ENCODE peak calls at places on chromosomes 3 and 15, in nine cellular contexts. E, H, S, F, T, Z, B, V and W are unnamed samples.

GRCh38 chr3:8442993-8443670 is 58.5 kb upstream of the LMCD1 start:
- DNase-seq in E (no peak), H (no peak), S (no peak), F (no peak), T (no peak), Z (no peak), B (no peak), V (no peak), W (no peak)

GRCh38 chr3:177973241-177973840 is 562.9 kb upstream of the KCNMB2 start:
- DNase-seq in E (no peak), H (no peak), S (peak), F (no peak), T (no peak), Z (no peak), B (no peak), V (no peak), W (no peak)

GRCh38 chr15:83581381-83581780 is 72.5 kb upstream of the ADAMTSL3 start:
- DNase-seq in E (no peak), H (no peak), S (no peak), F (no peak), T (no peak), Z (no peak), B (no peak), V (no peak), W (no peak)

GRCh38 chr3:120796944-120797343 is 54.4 kb downstream of the GTF2E1 start:
- DNase-seq in E (no peak), H (no peak), S (no peak), F (no peak), T (no peak), Z (no peak), B (no peak), V (no peak), W (no peak)

GRCh38 chr15:90191795-90192494 is 9.2 kb upstream of the SEMA4B start:
- DNase-seq in E (peak), H (peak), S (no peak), F (no peak), T (peak), Z (peak), B (peak), V (peak), W (peak)

GRCh38 chr15:83926116-83926515 is 272.2 kb downstream of the ADAMTSL3 start:
- DNase-seq in E (no peak), H (no peak), S (peak), F (no peak), T (no peak), Z (no peak), B (no peak), V (no peak), W (no peak)

GRCh38 chr3:129625071-129625874 is 18.8 kb upstream of the PLXND1 start:
- DNase-seq in E (no peak), H (peak), S (no peak), F (no peak), T (peak), Z (no peak), B (no peak), V (no peak), W (peak)

GRCh38 chr3:153963012-153963411 is 158.2 kb upstream of the ARHGEF26 start:
- DNase-seq in E (no peak), H (no peak), S (no peak), F (no peak), T (no peak), Z (no peak), B (no peak), V (no peak), W (no peak)

GRCh38 chr3:45029216-45029615 is 3.1 kb downstream of the CLEC3B start:
- DNase-seq in E (no peak), H (no peak), S (no peak), F (no peak), T (no peak), Z (no peak), B (no peak), V (no peak), W (no peak)

GRCh38 chr15:66838671-66839239 is 136.7 kb downstream of the SMAD6 start:
- DNase-seq in E (no peak), H (no peak), S (peak), F (no peak), T (no peak), Z (no peak), B (no peak), V (no peak), W (no peak)

GRCh38 chr15:68640791-68641331 is 62.1 kb downstream of the CORO2B start:
- DNase-seq in E (peak), H (peak), S (no peak), F (no peak), T (peak), Z (no peak), B (no peak), V (peak), W (no peak)

GRCh38 chr3:25033407-25034029 is 394.5 kb upstream of the RARB start:
- DNase-seq in E (peak), H (no peak), S (peak), F (no peak), T (peak), Z (peak), B (peak), V (peak), W (peak)

GRCh38 chr15:48149858-48150257 is 28.2 kb downstream of the MYEF2 start:
- DNase-seq in E (no peak), H (no peak), S (peak), F (no peak), T (no peak), Z (no peak), B (no peak), V (no peak), W (no peak)

GRCh38 chr3:38586546-38587520 is 62.7 kb downstream of the SCN5A start:
- DNase-seq in E (no peak), H (peak), S (no peak), F (no peak), T (no peak), Z (peak), B (no peak), V (no peak), W (no peak)

GRCh38 chr3:150467381-150467780 is 59.3 kb downstream of the TSC22D2 start:
- DNase-seq in E (no peak), H (no peak), S (no peak), F (no peak), T (no peak), Z (no peak), B (no peak), V (no peak), W (no peak)

GRCh38 chr3:161548301-161548700 is 51.7 kb downstream of the OTOL1 start:
- DNase-seq in E (no peak), H (no peak), S (no peak), F (no peak), T (no peak), Z (no peak), B (no peak), V (no peak), W (no peak)

GRCh38 chr15:26007151-26007550 is 144.0 kb upstream of the ATP10A start:
- DNase-seq in E (no peak), H (no peak), S (no peak), F (no peak), T (no peak), Z (no peak), B (no peak), V (no peak), W (no peak)

GRCh38 chr3:108940568-108941285 is 13.0 kb downstream of the GUCA1C start:
- DNase-seq in E (no peak), H (no peak), S (no peak), F (no peak), T (no peak), Z (no peak), B (no peak), V (no peak), W (no peak)

GRCh38 chr3:169218314-169218983 is 445.1 kb downstream of the MECOM start:
- DNase-seq in E (no peak), H (no peak), S (peak), F (no peak), T (peak), Z (peak), B (peak), V (no peak), W (peak)

GRCh38 chr3:53167418-53168174 is 6.6 kb downstream of the PRKCD start:
- DNase-seq in E (no peak), H (no peak), S (no peak), F (no peak), T (no peak), Z (no peak), B (no peak), V (no peak), W (no peak)

GRCh38 chr15:38042707-38043445 is 108.4 kb downstream of the TMCO5A start:
- DNase-seq in E (no peak), H (no peak), S (no peak), F (no peak), T (no peak), Z (no peak), B (no peak), V (peak), W (peak)

GRCh38 chr3:188562163-188562562 is 408.2 kb downstream of the LPP start:
- DNase-seq in E (no peak), H (no peak), S (no peak), F (no peak), T (no peak), Z (no peak), B (no peak), V (no peak), W (no peak)

GRCh38 chr15:31145271-31145911 is 43.9 kb upstream of the TRPM1 start:
- DNase-seq in E (no peak), H (no peak), S (peak), F (no peak), T (no peak), Z (no peak), B (no peak), V (no peak), W (no peak)

GRCh38 chr15:70242962-70243685 is 145.4 kb upstream of the TLE3 start:
- DNase-seq in E (no peak), H (no peak), S (no peak), F (no peak), T (no peak), Z (no peak), B (no peak), V (peak), W (no peak)

GRCh38 chr3:60935709-60936108 is 315.5 kb downstream of the FHIT start:
- DNase-seq in E (no peak), H (no peak), S (peak), F (no peak), T (no peak), Z (no peak), B (no peak), V (no peak), W (no peak)

GRCh38 chr3:152426393-152426792 is 157.7 kb downstream of the MBNL1 start:
- DNase-seq in E (no peak), H (no peak), S (no peak), F (no peak), T (no peak), Z (no peak), B (no peak), V (no peak), W (no peak)

DNA sequence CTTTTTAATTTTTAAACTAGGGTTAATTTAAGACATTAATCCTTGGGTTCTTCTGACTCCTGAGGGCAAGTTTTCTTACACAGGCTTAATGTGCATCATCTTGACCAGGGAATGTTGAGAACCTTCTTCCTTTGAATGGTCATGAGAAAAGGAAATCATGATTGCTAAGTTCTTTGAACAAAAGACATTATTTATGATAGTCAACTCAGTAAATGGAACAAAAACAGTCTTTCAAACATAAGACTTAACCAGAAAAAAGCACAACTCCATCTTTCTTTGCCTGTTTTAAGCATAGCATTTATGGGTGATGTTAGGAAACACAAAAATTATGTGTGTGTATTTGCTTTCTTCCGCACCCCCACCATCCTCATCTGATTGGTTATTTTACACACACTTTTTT is 5.4 kb downstream of the TLNRD1 start:
- DNase-seq in E (no peak), H (no peak), S (no peak), F (no peak), T (no peak), Z (no peak), B (no peak), V (no peak), W (no peak)
- H3K27ac ChIP-seq in E (peak), H (no peak), S (no peak), F (no peak), T (no peak), Z (no peak), B (peak), V (peak), W (no peak)

GRCh38 chr3:159114582-159114981 is 312.7 kb downstream of the MFSD1 start:
- DNase-seq in E (no peak), H (no peak), S (no peak), F (no peak), T (no peak), Z (no peak), B (no peak), V (no peak), W (no peak)
- H3K27ac ChIP-seq in E (no peak), H (no peak), S (no peak), F (no peak), T (no peak), Z (no peak), B (no peak), V (no peak), W (no peak)

DNA sequence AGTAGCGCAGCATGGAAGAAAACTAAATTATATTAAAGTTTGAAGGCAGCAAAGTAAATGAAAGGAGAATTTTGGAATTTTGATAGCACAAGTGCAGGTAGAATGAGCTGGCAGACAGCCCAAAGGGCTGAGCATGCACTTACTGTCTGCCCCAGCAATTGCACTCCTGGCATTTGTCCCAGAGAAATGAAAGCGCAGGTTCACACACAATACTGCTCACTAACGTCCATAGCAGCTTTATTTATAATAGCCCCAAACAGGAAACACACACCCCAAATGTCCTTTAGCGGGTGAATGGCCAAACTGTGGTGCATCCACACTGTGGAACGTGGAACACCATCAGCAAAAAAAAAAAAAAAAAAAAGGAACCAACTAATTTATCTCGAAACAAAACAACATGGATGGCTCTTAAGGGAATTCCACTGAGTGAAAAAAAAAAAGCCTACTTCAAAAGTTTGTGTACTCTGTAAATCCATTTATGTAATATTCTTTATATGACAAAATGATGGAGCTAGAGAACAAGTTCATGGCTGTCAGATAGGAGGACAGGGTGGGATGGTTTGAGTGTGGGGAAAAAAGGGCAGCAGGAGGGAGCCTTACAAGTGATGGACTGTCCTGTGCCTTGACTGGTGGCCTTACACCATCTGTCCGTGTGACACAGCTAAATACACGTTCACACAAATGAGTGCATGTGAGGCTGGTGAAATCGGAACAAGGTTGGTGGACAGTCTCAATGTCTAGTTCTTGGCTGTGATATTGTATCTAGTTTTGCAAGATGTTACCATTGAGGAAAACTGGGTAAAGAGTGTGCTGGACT is 6.0 kb upstream of the TM2D3 start:
- DNase-seq in E (no peak), H (no peak), S (no peak), F (no peak), T (no peak), Z (no peak), B (peak), V (no peak), W (peak)
- H3K27ac ChIP-seq in E (no peak), H (peak), S (no peak), F (no peak), T (peak), Z (no peak), B (no peak), V (no peak), W (no peak)

GRCh38 chr3:156826144-156826895 is at the start of gene LEKR1:
- DNase-seq in E (peak), H (peak), S (peak), F (peak), T (peak), Z (peak), B (peak), V (peak), W (peak)

GRCh38 chr3:156831006-156831405 is 4.9 kb downstream of the LEKR1 start:
- DNase-seq in E (no peak), H (no peak), S (no peak), F (no peak), T (no peak), Z (no peak), B (no peak), V (no peak), W (no peak)

GRCh38 chr3:156825795-156826143 is 384 bp upstream of the LEKR1 start:
- DNase-seq in E (no peak), H (no peak), S (no peak), F (no peak), T (no peak), Z (no peak), B (no peak), V (no peak), W (no peak)

GRCh38 chr3:156826896-156827882 is 1.0 kb downstream of the LEKR1 start:
- DNase-seq in E (no peak), H (no peak), S (no peak), F (no peak), T (no peak), Z (no peak), B (no peak), V (no peak), W (no peak)
- H3K27ac ChIP-seq in E (no peak), H (peak), S (peak), F (peak), T (peak), Z (peak), B (peak), V (peak), W (peak)

DNA sequence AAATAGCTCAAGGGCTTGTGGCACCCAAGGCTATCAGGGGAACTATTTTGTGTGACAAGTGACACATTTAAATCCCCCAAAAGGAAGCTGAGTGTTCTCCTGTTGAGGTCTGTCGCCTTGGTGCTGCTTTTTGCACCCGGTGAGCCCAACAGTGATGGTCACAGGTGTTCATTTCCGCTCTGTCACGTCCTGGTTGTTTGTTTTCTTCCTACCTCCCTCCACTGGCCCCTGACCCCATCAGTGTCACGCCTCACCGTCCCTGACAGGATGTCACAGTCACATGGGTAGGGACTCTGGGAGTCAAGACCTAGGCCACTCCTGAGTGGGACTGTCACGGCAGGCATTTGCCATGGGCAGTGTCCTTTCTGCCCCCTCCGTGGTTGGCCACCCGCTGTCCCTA is 11.2 kb downstream of the SLCO3A1 start:
- DNase-seq in E (no peak), H (no peak), S (no peak), F (no peak), T (no peak), Z (no peak), B (no peak), V (no peak), W (no peak)
- H3K27ac ChIP-seq in E (peak), H (no peak), S (no peak), F (peak), T (peak), Z (peak), B (no peak), V (no peak), W (no peak)

GRCh38 chr15:71273731-71274447 is 158.6 kb downstream of the THSD4 start:
- DNase-seq in E (no peak), H (no peak), S (no peak), F (no peak), T (no peak), Z (no peak), B (no peak), V (no peak), W (no peak)
- H3K27ac ChIP-seq in E (no peak), H (no peak), S (peak), F (peak), T (peak), Z (peak), B (no peak), V (no peak), W (no peak)

GRCh38 chr3:124837065-124837464 is 50.1 kb downstream of the ITGB5 start:
- DNase-seq in E (no peak), H (no peak), S (no peak), F (no peak), T (no peak), Z (no peak), B (no peak), V (no peak), W (peak)
- H3K27ac ChIP-seq in E (no peak), H (peak), S (no peak), F (peak), T (peak), Z (peak), B (peak), V (peak), W (peak)

DNA sequence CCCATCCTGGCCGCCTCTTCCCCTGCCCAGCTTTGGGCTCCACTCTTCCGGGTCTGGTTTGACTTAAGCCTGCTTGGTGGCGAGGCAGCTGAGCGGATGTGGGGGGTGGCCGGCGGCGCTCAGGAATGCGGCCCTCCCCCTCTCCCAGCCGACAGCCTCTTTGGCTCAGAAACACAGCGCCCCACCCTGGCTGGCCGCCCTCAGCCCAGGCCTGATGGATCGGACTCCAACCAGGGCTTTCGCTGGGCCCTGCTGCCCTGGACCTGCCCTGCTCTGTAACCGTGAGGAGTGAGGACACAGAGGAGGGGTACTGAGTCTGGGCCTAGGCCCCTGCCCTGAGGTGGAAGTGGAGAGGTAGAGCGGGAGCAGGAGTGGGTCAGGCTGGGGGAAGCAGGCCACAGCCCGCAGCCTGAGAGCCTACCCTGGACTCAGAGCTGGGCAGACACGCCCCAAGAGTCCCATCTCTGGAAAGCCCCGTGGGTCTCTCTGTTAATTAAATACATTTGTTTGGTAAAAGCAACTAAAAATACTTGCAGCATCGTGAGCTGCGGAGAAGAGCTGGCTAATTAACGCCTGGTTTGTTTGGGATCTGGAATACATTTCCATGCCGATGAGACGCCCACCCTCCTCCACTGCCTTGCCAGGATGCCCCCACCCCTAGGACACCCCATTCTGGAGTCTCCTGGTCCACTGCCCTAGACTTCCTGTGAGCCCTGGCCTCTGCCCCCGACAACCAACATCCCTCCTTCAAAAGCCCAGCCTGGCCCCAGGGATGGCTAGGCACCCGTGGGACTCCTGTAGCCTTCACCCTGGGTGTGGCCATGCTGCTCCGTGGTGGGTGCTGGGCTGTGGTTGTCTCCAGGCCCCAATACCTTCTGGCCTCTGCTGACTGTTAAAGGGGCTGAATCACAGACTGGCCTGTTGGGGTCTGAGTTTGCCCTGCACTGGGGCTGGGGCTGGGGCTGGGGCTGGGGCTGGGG is 19.6 kb downstream of the PLXNA1 start:
- DNase-seq in E (peak), H (peak), S (peak), F (peak), T (peak), Z (peak), B (peak), V (peak), W (peak)
- H3K27ac ChIP-seq in E (no peak), H (peak), S (peak), F (peak), T (peak), Z (peak), B (peak), V (peak), W (no peak)